ENCODE peak calls at places on chromosomes 16 and 17, in four cellular contexts. Q, N, S and F are unnamed samples.

GRCh38 chr17:67800495-67800928 is 24.8 kb upstream of the BPTF start:
- DNase-seq in Q (peak), N (peak), S (peak), F (no peak)

GRCh38 chr17:67628580-67629013 is 89.1 kb upstream of the NOL11 start:
- DNase-seq in Q (no peak), N (peak), S (peak), F (no peak)

GRCh38 chr16:73217654-73218053 is 169.7 kb upstream of the ZFHX3 start:
- DNase-seq in Q (no peak), N (no peak), S (peak), F (no peak)

GRCh38 chr17:81926451-81927144 is 937 bp downstream of the MAFG start:
- DNase-seq in Q (no peak), N (peak), S (peak), F (peak)

GRCh38 chr16:9042943-9043680 is 48.3 kb upstream of the HAPSTR1 start:
- DNase-seq in Q (no peak), N (no peak), S (no peak), F (no peak)

GRCh38 chr17:41029633-41030245 is at the start of gene KRTAP1-4:
- DNase-seq in Q (no peak), N (no peak), S (no peak), F (no peak)

GRCh38 chr16:66692341-66692740 is 4.2 kb downstream of the CMTM4 start:
- DNase-seq in Q (no peak), N (no peak), S (no peak), F (no peak)

GRCh38 chr17:4936436-4936835 is 3.4 kb downstream of the SLC25A11 start:
- DNase-seq in Q (no peak), N (no peak), S (no peak), F (no peak)

GRCh38 chr16:3029499-3030127 is 5.8 kb downstream of the THOC6 start:
- DNase-seq in Q (no peak), N (no peak), S (no peak), F (no peak)

GRCh38 chr16:30186782-30187555 is 3.6 kb downstream of the CORO1A start:
- DNase-seq in Q (no peak), N (peak), S (peak), F (peak)

GRCh38 chr17:57097832-57098421 is 12.9 kb downstream of the AKAP1 start:
- DNase-seq in Q (no peak), N (no peak), S (no peak), F (no peak)

GRCh38 chr17:81685108-81685507 is 1.3 kb downstream of the HGS start:
- DNase-seq in Q (no peak), N (no peak), S (no peak), F (no peak)

GRCh38 chr17:82752371-82753200 is 721 bp downstream of the TBCD start:
- DNase-seq in Q (no peak), N (peak), S (peak), F (no peak)

GRCh38 chr16:79618712-79619050 is 18.1 kb upstream of the MAF start:
- DNase-seq in Q (no peak), N (no peak), S (no peak), F (no peak)

GRCh38 chr16:84237994-84238750 is 1.6 kb downstream of the KCNG4 start:
- DNase-seq in Q (no peak), N (no peak), S (no peak), F (no peak)

GRCh38 chr17:64084940-64085649 is 44.8 kb downstream of the ERN1 start:
- DNase-seq in Q (no peak), N (no peak), S (peak), F (no peak)

GRCh38 chr16:88533381-88533831 is 36.8 kb upstream of the ZC3H18 start:
- DNase-seq in Q (peak), N (no peak), S (no peak), F (no peak)

GRCh38 chr17:58492238-58493121 is 4.3 kb upstream of the HSF5 start:
- DNase-seq in Q (no peak), N (no peak), S (no peak), F (no peak)

GRCh38 chr17:18079543-18079942 is 8.2 kb upstream of the DRG2 start:
- DNase-seq in Q (no peak), N (no peak), S (no peak), F (no peak)

GRCh38 chr16:4320030-4320429 is 4.2 kb downstream of the GLIS2 start:
- DNase-seq in Q (no peak), N (peak), S (no peak), F (no peak)

GRCh38 chr16:29009838-29010166 is 24.9 kb downstream of the LAT start:
- DNase-seq in Q (no peak), N (no peak), S (no peak), F (no peak)

GRCh38 chr17:45006927-45007461 is 38.9 kb upstream of the C1QL1 start:
- DNase-seq in Q (no peak), N (no peak), S (peak), F (no peak)

DNA sequence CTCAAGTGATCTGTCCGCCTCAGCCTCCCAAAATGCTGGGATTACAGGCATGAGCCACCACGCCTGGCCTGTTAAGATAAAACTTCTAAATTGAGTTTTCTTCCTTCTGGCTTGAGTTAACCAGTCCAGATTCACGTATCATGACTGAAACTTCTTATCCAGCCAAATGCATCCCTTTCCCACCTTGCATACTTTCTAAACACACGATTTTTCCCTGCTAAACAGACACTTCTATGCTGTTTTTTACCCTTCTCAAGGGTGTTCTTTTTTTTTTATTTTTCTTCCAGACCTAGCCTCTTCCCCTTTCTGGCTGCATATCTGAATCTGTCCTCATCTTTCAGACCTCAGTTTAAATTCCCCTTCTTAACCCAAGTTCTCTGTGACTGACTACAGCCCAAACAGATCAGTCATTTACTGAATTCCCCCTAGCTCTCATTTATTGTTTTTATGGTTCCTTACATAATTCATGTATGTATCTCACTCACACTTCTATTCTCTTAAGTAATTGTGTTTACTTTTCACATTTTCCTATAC is 5.4 kb downstream of the EVI2B start:
- DNase-seq in Q (no peak), N (no peak), S (no peak), F (no peak)
- H3K27ac ChIP-seq in Q (no peak), N (no peak), S (no peak), F (no peak)

GRCh38 chr17:10730956-10731879 is 1.4 kb upstream of the TMEM220 start:
- DNase-seq in Q (no peak), N (no peak), S (no peak), F (peak)
- H3K27ac ChIP-seq in Q (no peak), N (no peak), S (no peak), F (no peak)

GRCh38 chr17:9242983-9243382 is 221.7 kb downstream of the NTN1 start:
- DNase-seq in Q (no peak), N (no peak), S (no peak), F (no peak)
- H3K27ac ChIP-seq in Q (no peak), N (no peak), S (no peak), F (no peak)

DNA sequence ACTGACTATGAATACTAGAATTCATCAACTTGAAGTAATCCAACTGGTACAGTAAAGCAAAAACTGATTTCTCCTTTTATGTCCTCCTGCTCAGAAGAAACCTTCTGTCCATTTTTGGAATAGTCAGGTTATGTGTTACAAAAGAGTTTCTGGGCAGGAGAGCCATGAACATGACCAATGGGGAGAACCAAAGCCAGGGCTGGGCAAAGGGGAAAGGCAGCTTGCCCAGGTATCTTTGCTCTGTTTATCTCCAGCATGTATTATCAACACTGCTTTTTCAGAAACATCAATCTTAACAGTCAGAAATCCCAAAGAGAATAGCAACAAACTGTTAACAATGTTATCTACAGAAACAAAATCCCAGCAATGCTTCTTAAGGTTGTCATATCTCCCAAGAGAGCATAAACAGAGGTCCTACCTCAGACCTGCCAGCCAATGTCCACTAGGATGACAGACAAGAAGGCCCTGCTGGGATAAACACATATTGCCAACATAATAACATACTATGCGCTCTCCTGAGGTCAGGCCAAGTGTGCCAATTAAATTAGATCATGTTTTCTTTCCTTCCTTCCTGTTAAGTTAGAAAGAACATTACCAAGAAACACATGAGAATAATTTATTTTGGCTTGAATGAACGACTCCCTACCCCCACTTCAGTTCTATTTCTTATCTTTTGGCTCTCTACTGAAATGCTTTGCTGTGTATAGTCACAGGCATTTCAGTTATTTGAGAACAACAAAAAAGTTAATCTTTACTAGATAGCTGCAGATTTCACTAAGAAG is 28.0 kb downstream of the BLMH start:
- DNase-seq in Q (no peak), N (no peak), S (no peak), F (no peak)
- H3K27ac ChIP-seq in Q (no peak), N (peak), S (no peak), F (peak)

GRCh38 chr17:52476638-52477313 is 318.3 kb upstream of the CA10 start:
- DNase-seq in Q (no peak), N (no peak), S (no peak), F (no peak)
- H3K27ac ChIP-seq in Q (no peak), N (no peak), S (no peak), F (no peak)

DNA sequence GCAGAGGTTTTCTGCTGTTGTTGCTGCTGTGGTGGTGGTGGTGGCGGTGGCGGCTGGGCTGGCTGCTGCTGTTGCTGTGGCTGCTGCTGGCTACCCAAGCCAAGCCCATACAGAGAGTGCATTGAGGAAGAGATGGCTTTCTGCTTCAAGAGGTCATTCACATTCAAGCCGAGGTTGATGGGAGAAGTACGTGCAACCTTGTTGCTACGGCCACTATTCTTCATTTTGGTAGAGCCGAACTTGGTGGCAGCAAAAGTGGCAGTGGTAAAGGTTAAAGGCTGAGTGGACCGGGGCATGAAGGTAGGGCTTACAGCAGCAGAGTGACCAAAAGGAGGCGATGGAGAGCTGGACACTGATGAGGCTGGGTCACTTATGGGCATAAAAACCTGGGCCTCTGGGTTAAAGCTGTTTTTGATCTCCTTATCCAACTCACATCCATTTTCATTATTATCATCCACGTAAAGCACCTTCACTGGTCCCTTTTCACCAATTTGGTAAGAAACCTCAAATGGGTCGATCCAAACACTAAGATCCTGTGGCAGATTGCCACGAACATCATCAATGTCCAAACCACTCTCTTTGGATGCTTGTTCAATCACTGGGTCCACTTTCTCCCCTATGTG is 2.8 kb downstream of the TOB1 start:
- DNase-seq in Q (no peak), N (no peak), S (peak), F (no peak)
- H3K27ac ChIP-seq in Q (no peak), N (no peak), S (no peak), F (peak)